ENCODE peak calls at places on chromosomes 2 and 18, in ten cellular contexts. J, C, Y, N, Z, A, V, B, P and D are unnamed samples.

GRCh38 chr18:22489694-22490093 is 72.0 kb upstream of the CTAGE1 start:
- DNase-seq in J (no peak), C (peak), Y (no peak), N (no peak), Z (no peak), A (no peak), V (no peak), B (no peak), P (no peak), D (no peak)

GRCh38 chr2:218887079-218887478 is 6.4 kb downstream of the WNT10A start:
- DNase-seq in J (no peak), C (no peak), Y (no peak), N (no peak), Z (no peak), A (no peak), V (no peak), B (no peak), P (no peak), D (no peak)

GRCh38 chr2:54409752-54410151 is 46.4 kb upstream of the SPTBN1 start:
- DNase-seq in J (no peak), C (no peak), Y (peak), N (no peak), Z (no peak), A (no peak), V (no peak), B (peak), P (no peak), D (peak)

GRCh38 chr2:234881413-234882241 is 70.2 kb upstream of the SH3BP4 start:
- DNase-seq in J (peak), C (peak), Y (peak), N (no peak), Z (peak), A (peak), V (peak), B (peak), P (peak), D (peak)

GRCh38 chr2:242085941-242086621 is 216.6 kb downstream of the RTP5 start:
- DNase-seq in J (peak), C (peak), Y (no peak), N (no peak), Z (no peak), A (no peak), V (no peak), B (no peak), P (peak), D (no peak)

GRCh38 chr2:159265171-159265576 is 21.3 kb downstream of the WDSUB1 start:
- DNase-seq in J (no peak), C (peak), Y (no peak), N (no peak), Z (no peak), A (no peak), V (no peak), B (no peak), P (no peak), D (no peak)

GRCh38 chr2:45293182-45293581 is 283.9 kb upstream of the SIX2 start:
- DNase-seq in J (no peak), C (peak), Y (no peak), N (no peak), Z (no peak), A (no peak), V (peak), B (no peak), P (no peak), D (no peak)

GRCh38 chr2:151695778-151696177 is 38.5 kb downstream of the NEB start:
- DNase-seq in J (no peak), C (no peak), Y (no peak), N (no peak), Z (no peak), A (no peak), V (no peak), B (no peak), P (no peak), D (no peak)

GRCh38 chr2:218325566-218326160 is 31.0 kb upstream of the CATIP start:
- DNase-seq in J (no peak), C (no peak), Y (no peak), N (no peak), Z (no peak), A (no peak), V (no peak), B (no peak), P (no peak), D (no peak)

GRCh38 chr18:7414459-7414858 is 152.7 kb upstream of the PTPRM start:
- DNase-seq in J (no peak), C (peak), Y (no peak), N (no peak), Z (no peak), A (no peak), V (peak), B (no peak), P (peak), D (no peak)

GRCh38 chr2:61928816-61929471 is 23.5 kb downstream of the COMMD1 start:
- DNase-seq in J (no peak), C (no peak), Y (no peak), N (no peak), Z (no peak), A (no peak), V (no peak), B (no peak), P (no peak), D (no peak)

GRCh38 chr2:237742191-237742590 is 56.4 kb upstream of the RBM44 start:
- DNase-seq in J (no peak), C (no peak), Y (no peak), N (no peak), Z (no peak), A (no peak), V (no peak), B (no peak), P (no peak), D (no peak)

GRCh38 chr18:49763590-49763989 is 49.7 kb downstream of the ACAA2 start:
- DNase-seq in J (no peak), C (no peak), Y (no peak), N (no peak), Z (no peak), A (no peak), V (no peak), B (no peak), P (no peak), D (no peak)

GRCh38 chr18:3995476-3996102 is 459.5 kb downstream of the DLGAP1 start:
- DNase-seq in J (peak), C (peak), Y (no peak), N (peak), Z (peak), A (no peak), V (peak), B (peak), P (no peak), D (peak)

GRCh38 chr2:219252084-219252483 is 959 bp upstream of the TUBA4B start:
- DNase-seq in J (peak), C (no peak), Y (no peak), N (peak), Z (no peak), A (no peak), V (no peak), B (no peak), P (peak), D (peak)

GRCh38 chr2:207315131-207315530 is 149.4 kb upstream of the KLF7 start:
- DNase-seq in J (no peak), C (peak), Y (no peak), N (no peak), Z (no peak), A (no peak), V (no peak), B (no peak), P (no peak), D (no peak)